ENCODE peak calls at places on chromosome 16, in seven cellular contexts. D is lung, J is kidney epithelial cell, Z is fibroblast of lung, P is K562, X is SJSA1, F is thyroid gland. H is an unnamed sample.
A peak's percentile ranks its signal among the peaks of the same experiment; 100 is the strongest.

GRCh38 chr16:55302635-55303034 is 21.4 kb upstream of the IRX6 start:
- DNase-seq in D (no peak), J (no peak), Z (no peak), P (no peak), X (no peak), F (no peak), H (no peak)

GRCh38 chr16:23941963-23942564 is 106.3 kb downstream of the PRKCB start:
- DNase-seq in D (no peak), J (no peak), Z (no peak), P (no peak), X (no peak), F (no peak), H (no peak)

GRCh38 chr16:26795184-26795583 is 271.5 kb upstream of the C16orf82 start:
- DNase-seq in D (no peak), J (no peak), Z (no peak), P (peak; percentile 19), X (no peak), F (no peak), H (no peak)

GRCh38 chr16:48862087-48862532 is 252.1 kb upstream of the N4BP1 start:
- DNase-seq in D (no peak), J (peak; percentile 4), Z (peak; percentile 68), P (no peak), X (peak; percentile 65), F (no peak), H (peak; percentile 85)

GRCh38 chr16:54744998-54745397 is 185.7 kb upstream of the IRX5 start:
- DNase-seq in D (no peak), J (no peak), Z (no peak), P (no peak), X (no peak), F (no peak), H (no peak)

GRCh38 chr16:74751658-74752057 is 23.0 kb downstream of the FA2H start:
- DNase-seq in D (no peak), J (no peak), Z (no peak), P (no peak), X (no peak), F (no peak), H (no peak)

GRCh38 chr16:20884240-20884556 is 16.0 kb downstream of the DCUN1D3 start:
- DNase-seq in D (no peak), J (no peak), Z (peak; percentile 91), P (no peak), X (no peak), F (no peak), H (no peak)

GRCh38 chr16:88314991-88315542 is 67.7 kb upstream of the ZNF469 start:
- DNase-seq in D (no peak), J (no peak), Z (no peak), P (no peak), X (no peak), F (no peak), H (no peak)

GRCh38 chr16:57802635-57803412 is 533 bp upstream of the KIFC3 start:
- DNase-seq in D (no peak), J (no peak), Z (peak; percentile 31), P (no peak), X (no peak), F (peak; percentile 57), H (no peak)

GRCh38 chr16:30519120-30520049 is 7.0 kb downstream of the ZNF768 start:
- DNase-seq in D (no peak), J (no peak), Z (no peak), P (no peak), X (no peak), F (no peak), H (no peak)

GRCh38 chr16:81195907-81196534 is 42.5 kb upstream of the BCO1 start:
- DNase-seq in D (no peak), J (no peak), Z (no peak), P (no peak), X (no peak), F (no peak), H (no peak)

GRCh38 chr16:58500329-58501241 is 642 bp downstream of the NDRG4 start:
- DNase-seq in D (no peak), J (no peak), Z (no peak), P (no peak), X (peak; percentile 43), F (no peak), H (no peak)

GRCh38 chr16:46911038-46911437 is 26.9 kb downstream of the GPT2 start:
- DNase-seq in D (no peak), J (no peak), Z (no peak), P (no peak), X (no peak), F (no peak), H (no peak)

GRCh38 chr16:83699817-83700216 is 108.0 kb upstream of the HSBP1 start:
- DNase-seq in D (no peak), J (no peak), Z (no peak), P (no peak), X (no peak), F (no peak), H (no peak)

GRCh38 chr16:12675852-12676251 is 127.8 kb downstream of the CPPED1 start:
- DNase-seq in D (no peak), J (peak; percentile 34), Z (no peak), P (peak; percentile 33), X (no peak), F (no peak), H (peak; percentile 28)

GRCh38 chr16:67150833-67151396 is at the start of gene B3GNT9:
- DNase-seq in D (peak; percentile 66), J (no peak), Z (peak; percentile 81), P (peak; percentile 45), X (peak; percentile 85), F (peak; percentile 89), H (peak; percentile 61)

GRCh38 chr16:31916056-31916488 is 42.5 kb downstream of the ZNF267 start:
- DNase-seq in D (no peak), J (no peak), Z (no peak), P (no peak), X (no peak), F (no peak), H (no peak)

GRCh38 chr16:10065014-10065413 is 117.2 kb downstream of the GRIN2A start:
- DNase-seq in D (no peak), J (no peak), Z (no peak), P (no peak), X (no peak), F (no peak), H (no peak)

GRCh38 chr16:10076037-10076436 is 106.2 kb downstream of the GRIN2A start:
- DNase-seq in D (no peak), J (no peak), Z (no peak), P (no peak), X (no peak), F (no peak), H (no peak)

GRCh38 chr16:10067406-10067805 is 114.8 kb downstream of the GRIN2A start:
- DNase-seq in D (no peak), J (no peak), Z (no peak), P (no peak), X (no peak), F (no peak), H (no peak)

GRCh38 chr16:10069374-10069773 is 112.9 kb downstream of the GRIN2A start:
- DNase-seq in D (no peak), J (no peak), Z (no peak), P (no peak), X (no peak), F (no peak), H (no peak)

DNA sequence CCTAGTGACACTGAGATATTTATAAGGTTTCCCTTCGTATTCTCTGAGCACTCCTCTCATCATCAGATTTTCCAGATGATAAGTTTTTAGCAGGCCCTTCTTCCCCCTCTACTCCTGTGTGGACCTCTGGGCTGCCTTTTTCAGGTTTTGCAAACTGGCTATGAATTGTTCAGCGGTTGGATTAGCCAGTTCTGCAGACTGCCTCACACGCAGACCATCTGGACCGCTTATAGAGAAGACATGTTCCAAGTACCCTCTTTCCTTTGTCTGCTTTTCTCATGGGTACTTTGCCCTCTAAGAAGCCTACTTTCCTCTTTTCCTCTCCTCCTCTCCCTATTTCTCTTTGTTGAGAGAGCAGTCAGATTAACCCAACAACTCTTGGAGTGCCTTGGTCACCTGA is 111.6 kb downstream of the GRIN2A start:
- DNase-seq in D (no peak), J (no peak), Z (no peak), P (no peak), X (no peak), F (no peak), H (no peak)
- H3K27me3 ChIP-seq in D (no peaks in the 10 kb centered on the region), J (no peaks in the 10 kb centered on the region), Z (no peaks in the 10 kb centered on the region), P (no peaks in the 10 kb centered on the region), X (no peaks in the 10 kb centered on the region), F (no peaks in the 10 kb centered on the region), H (no peaks in the 10 kb centered on the region)

DNA sequence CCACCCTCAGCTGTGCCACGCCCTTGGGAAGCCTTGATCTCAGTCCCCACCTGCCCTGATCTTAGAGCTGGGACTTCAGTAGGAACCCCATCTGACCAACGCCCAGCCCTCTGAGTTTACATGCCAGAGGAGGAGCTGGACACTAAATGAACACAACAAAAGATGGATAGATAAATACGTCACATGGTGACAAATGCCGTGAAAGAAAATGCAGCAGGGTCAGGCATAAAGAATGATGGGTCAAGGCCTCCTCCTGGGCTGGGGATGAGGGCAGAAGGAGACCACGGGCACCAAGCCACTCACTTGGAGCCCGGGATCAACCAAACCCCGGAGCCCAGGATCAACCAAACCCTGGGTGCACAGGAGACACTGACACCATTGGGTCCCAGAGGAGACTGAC is 354.9 kb downstream of the C16orf95 start:
- DNase-seq in D (no peak), J (no peak), Z (no peak), P (no peak), X (no peak), F (no peak), H (no peak)
- H3K27me3 ChIP-seq in D (no peaks in the 10 kb centered on the region), J (peaks cover 38% of the 10 kb centered on the region), Z (peaks cover 2% of the 10 kb centered on the region), P (peaks cover 32% of the 10 kb centered on the region), X (no peaks in the 10 kb centered on the region), F (no peaks in the 10 kb centered on the region), H (peaks cover 15% of the 10 kb centered on the region)

GRCh38 chr16:8430401-8430800 is 159.9 kb downstream of the TMEM114 start:
- DNase-seq in D (no peak), J (no peak), Z (no peak), P (peak; percentile 73), X (no peak), F (no peak), H (no peak)
- H3K27me3 ChIP-seq in D (no peaks in the 10 kb centered on the region), J (no peaks in the 10 kb centered on the region), Z (no peaks in the 10 kb centered on the region), P (no peaks in the 10 kb centered on the region), X (no peaks in the 10 kb centered on the region), F (no peaks in the 10 kb centered on the region), H (no peaks in the 10 kb centered on the region)

GRCh38 chr16:85079785-85080602 is 32.3 kb downstream of the CIBAR2 start:
- DNase-seq in D (no peak), J (no peak), Z (no peak), P (no peak), X (no peak), F (no peak), H (no peak)

GRCh38 chr16:85077576-85078125 is 34.6 kb downstream of the CIBAR2 start:
- DNase-seq in D (no peak), J (no peak), Z (no peak), P (no peak), X (no peak), F (no peak), H (no peak)

GRCh38 chr16:85078176-85078700 is 34.0 kb downstream of the CIBAR2 start:
- DNase-seq in D (no peak), J (no peak), Z (no peak), P (no peak), X (no peak), F (no peak), H (no peak)

GRCh38 chr16:85077039-85077438 is 35.2 kb downstream of the CIBAR2 start:
- DNase-seq in D (no peak), J (no peak), Z (no peak), P (no peak), X (no peak), F (no peak), H (no peak)

DNA sequence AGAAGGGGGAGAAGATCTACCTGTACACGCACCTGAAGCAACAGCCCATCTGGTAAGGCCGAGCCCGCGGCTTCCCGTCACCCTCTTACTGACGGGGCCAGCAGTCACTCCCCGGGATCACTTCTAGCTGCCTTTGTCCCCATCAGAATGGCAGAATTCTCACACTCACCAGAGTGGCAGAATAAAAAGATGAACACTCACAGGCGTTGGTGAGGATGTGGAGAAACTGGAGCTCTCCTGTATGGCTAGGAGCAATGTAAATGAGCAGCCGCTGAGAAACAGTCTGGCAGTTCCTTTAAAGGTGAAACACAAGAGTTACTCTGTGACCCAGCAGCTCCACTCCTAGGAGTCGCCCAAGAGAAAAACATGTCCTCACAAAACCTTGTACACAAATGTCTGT is 33.3 kb downstream of the CIBAR2 start:
- DNase-seq in D (no peak), J (no peak), Z (no peak), P (no peak), X (no peak), F (no peak), H (no peak)
- H3K27me3 ChIP-seq in D (no peaks in the 10 kb centered on the region), J (peaks cover 17% of the 10 kb centered on the region), Z (no peaks in the 10 kb centered on the region), P (no peaks in the 10 kb centered on the region), X (no peaks in the 10 kb centered on the region), F (no peaks in the 10 kb centered on the region), H (peaks cover 22% of the 10 kb centered on the region)

H was measured in foreskin keratinocyte.